ENCODE peak calls at places on chromosomes 2 and 18, in four cellular contexts. Y is choroid plexus epithelial cell, Q is DMS153, Z is T follicular helper cell. D is an unnamed sample.

GRCh38 chr18:79405019-79405780 is 9.5 kb downstream of the NFATC1 start:
- DNase-seq in Y (no peak), Q (no peak), Z (peak; percentile 70), D (peak; percentile 27)

GRCh38 chr2:172434821-172435607 is 7.6 kb downstream of the ITGA6 start:
- DNase-seq in Y (no peak), Q (peak; percentile 68), Z (peak; percentile 18), D (no peak)

GRCh38 chr2:85793584-85793983 is 39.8 kb downstream of the ATOH8 start:
- DNase-seq in Y (no peak), Z (no peak), Q (no peak), D (no peak)

GRCh38 chr18:21682276-21683051 is 22.1 kb downstream of the ABHD3 start:
- DNase-seq in Y (peak; percentile 73), Q (no peak), Z (no peak), D (no peak)

GRCh38 chr2:99981840-99982239 is 160.6 kb downstream of the AFF3 start:
- DNase-seq in Y (no peak), Z (no peak), Q (no peak), D (no peak)

GRCh38 chr2:69340101-69340775 is 46.8 kb downstream of the GFPT1 start:
- DNase-seq in Y (peak; percentile 85), Q (no peak), Z (no peak), D (no peak)

GRCh38 chr18:13362617-13363016 is 144.1 kb downstream of the LDLRAD4 start:
- DNase-seq in Y (no peak), Z (no peak), Q (no peak), D (no peak)

GRCh38 chr2:222494104-222494739 is 69.9 kb downstream of the SGPP2 start:
- DNase-seq in Q (no peak), Y (no peak), Z (no peak), D (peak; percentile 38)